ENCODE peak calls at places on chromosomes 12 and 14, in four cellular contexts. A is K562, D is GM12878, M is HepG2. P is an unnamed sample.

GRCh38 chr12:113385282-113385882 is 18.3 kb downstream of the SDS start:
- DNase-seq in M (no peak), D (peak), A (no peak), P (no peak)

GRCh38 chr12:85823436-85824179 is 12.6 kb downstream of the RASSF9 start:
- DNase-seq in A (no peak), M (no peak), D (no peak), P (no peak)

GRCh38 chr12:20917269-20917668 is 106.8 kb downstream of the SLCO1B3 start:
- DNase-seq in A (no peak), D (no peak), M (no peak), P (no peak)

GRCh38 chr12:56299308-56299852 is 750 bp downstream of the CS start:
- DNase-seq in M (no peak), A (peak), D (no peak), P (no peak)

GRCh38 chr14:59688224-59689170 is 111.9 kb upstream of the CCDC175 start:
- DNase-seq in A (peak), D (no peak), M (peak), P (peak)

GRCh38 chr12:49201595-49202295 is 12.9 kb upstream of the TUBA1A start:
- DNase-seq in M (no peak), D (no peak), A (peak), P (no peak)

GRCh38 chr12:52867636-52868035 is 18.8 kb upstream of the KRT78 start:
- DNase-seq in D (no peak), A (no peak), M (no peak), P (no peak)

GRCh38 chr12:22684526-22685118 is 59.7 kb downstream of the ETNK1 start:
- DNase-seq in A (peak), M (peak), D (peak), P (no peak)

GRCh38 chr14:92922883-92923743 is at the start of gene CHGA:
- DNase-seq in D (no peak), A (peak), M (peak), P (peak)

GRCh38 chr12:96889273-96889933 is 17.7 kb upstream of the NEDD1 start:
- DNase-seq in A (no peak), D (no peak), M (no peak), P (no peak)

GRCh38 chr12:46724020-46724419 is 101.8 kb downstream of the SLC38A4 start:
- DNase-seq in D (no peak), M (no peak), A (no peak), P (no peak)

GRCh38 chr14:71399057-71399487 is 491.8 kb downstream of the PCNX1 start:
- DNase-seq in D (peak), M (no peak), A (no peak), P (no peak)

GRCh38 chr14:31894351-31894750 is 182.8 kb upstream of the ARHGAP5 start:
- DNase-seq in D (no peak), M (no peak), A (peak), P (no peak)

GRCh38 chr14:106813477-106813823 is 1287.1 kb downstream of the TMEM121 start:
- DNase-seq in D (no peak), M (no peak), A (no peak), P (no peak)

GRCh38 chr12:12718853-12719252 is 1.7 kb downstream of the CDKN1B start:
- DNase-seq in M (no peak), A (no peak), D (no peak), P (no peak)

GRCh38 chr12:62435337-62436163 is 31.1 kb upstream of the MON2 start:
- DNase-seq in M (peak), D (no peak), A (peak), P (peak)

GRCh38 chr14:41404121-41404520 is 202.6 kb upstream of the LRFN5 start:
- DNase-seq in D (no peak), M (no peak), A (no peak), P (no peak)

GRCh38 chr14:94423465-94424056 is 29.0 kb downstream of the SERPINA11 start:
- DNase-seq in M (peak), D (peak), A (peak), P (peak)

GRCh38 chr12:59396941-59397340 is 198.9 kb upstream of the SLC16A7 start:
- DNase-seq in M (no peak), D (no peak), A (no peak), P (no peak)

GRCh38 chr14:77044776-77045569 is 16.5 kb upstream of the IRF2BPL start:
- DNase-seq in M (peak), D (no peak), A (no peak), P (no peak)

GRCh38 chr14:52283099-52283498 is 15.6 kb downstream of the PTGDR start:
- DNase-seq in A (no peak), D (no peak), M (no peak), P (no peak)

GRCh38 chr12:49838973-49839633 is 3.8 kb downstream of the BCDIN3D start:
- DNase-seq in A (peak), D (no peak), M (peak), P (no peak)

GRCh38 chr14:67417633-67418032 is 5.7 kb upstream of the PLEK2 start:
- DNase-seq in M (no peak), A (no peak), D (no peak), P (no peak)

GRCh38 chr14:24699052-24699451 is 65.1 kb upstream of the GZMB start:
- DNase-seq in A (no peak), M (no peak), D (no peak), P (no peak)

GRCh38 chr14:21913759-21914158 is 240.1 kb upstream of the OR4E1 start:
- DNase-seq in M (peak), A (peak), D (peak), P (peak)

GRCh38 chr12:62331306-62331705 is 71.1 kb downstream of the USP15 start:
- DNase-seq in A (no peak), D (no peak), M (no peak), P (no peak)

GRCh38 chr14:76613616-76614015 is 147.7 kb upstream of the VASH1 start:
- DNase-seq in D (no peak), A (no peak), M (no peak), P (no peak)

GRCh38 chr12:42482086-42482819 is 107.3 kb downstream of the PRICKLE1 start:
- DNase-seq in M (peak), A (no peak), D (no peak), P (no peak)

GRCh38 chr12:124174949-124175348 is 119.9 kb upstream of the RFLNA start:
- DNase-seq in D (no peak), A (no peak), M (no peak), P (no peak)

GRCh38 chr14:94026886-94027469 is 838 bp downstream of the OTUB2 start:
- DNase-seq in A (no peak), D (no peak), M (no peak), P (no peak)

GRCh38 chr12:43282106-43282505 is 269.9 kb downstream of the ADAMTS20 start:
- DNase-seq in M (no peak), A (no peak), D (no peak), P (no peak)

GRCh38 chr12:99810718-99811593 is 163.4 kb downstream of the GARIN6 start:
- DNase-seq in D (no peak), A (no peak), M (peak), P (no peak)

GRCh38 chr14:62144863-62145262 is 382.6 kb downstream of the SNAPC1 start:
- DNase-seq in M (no peak), A (no peak), D (no peak), P (no peak)

GRCh38 chr12:91588874-91589454 is 406.3 kb upstream of the DCN start:
- DNase-seq in M (no peak), D (no peak), A (no peak), P (no peak)

GRCh38 chr12:107509421-107509820 is 176.2 kb upstream of the PWP1 start:
- DNase-seq in A (no peak), M (no peak), D (no peak), P (no peak)

GRCh38 chr14:35390577-35391387 is 13.8 kb downstream of the NFKBIA start:
- DNase-seq in A (peak), M (no peak), D (no peak), P (no peak)

GRCh38 chr12:49941556-49942511 is 8.7 kb upstream of the AQP2 start:
- DNase-seq in M (no peak), A (no peak), D (no peak), P (no peak)

DNA sequence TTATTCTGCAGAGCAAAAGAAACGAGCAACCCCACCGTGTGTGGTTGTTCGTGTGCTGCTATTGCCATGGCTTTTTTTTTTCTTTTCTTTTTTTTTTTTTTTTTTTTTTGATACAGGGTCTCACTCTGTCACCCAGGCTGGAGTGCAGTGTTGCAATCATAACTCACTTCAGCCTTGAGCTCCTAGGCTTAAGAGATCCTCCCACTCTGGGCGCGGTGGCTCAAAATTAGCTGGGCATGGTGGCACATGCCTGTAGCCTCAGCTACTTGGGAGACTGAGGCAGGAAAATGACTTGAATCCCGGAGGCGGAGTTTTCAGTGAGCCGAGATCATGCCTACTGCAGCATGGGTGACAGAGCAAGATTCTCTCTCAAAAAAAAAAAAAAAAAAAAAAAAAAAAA is 144.2 kb downstream of the ESR2 start:
- DNase-seq in A (no peak), M (no peak), D (no peak), P (no peak)
- TF ChIP-seq ATF2 in A (no peak), M (no peak), D (no peak), P (no peak)

DNA sequence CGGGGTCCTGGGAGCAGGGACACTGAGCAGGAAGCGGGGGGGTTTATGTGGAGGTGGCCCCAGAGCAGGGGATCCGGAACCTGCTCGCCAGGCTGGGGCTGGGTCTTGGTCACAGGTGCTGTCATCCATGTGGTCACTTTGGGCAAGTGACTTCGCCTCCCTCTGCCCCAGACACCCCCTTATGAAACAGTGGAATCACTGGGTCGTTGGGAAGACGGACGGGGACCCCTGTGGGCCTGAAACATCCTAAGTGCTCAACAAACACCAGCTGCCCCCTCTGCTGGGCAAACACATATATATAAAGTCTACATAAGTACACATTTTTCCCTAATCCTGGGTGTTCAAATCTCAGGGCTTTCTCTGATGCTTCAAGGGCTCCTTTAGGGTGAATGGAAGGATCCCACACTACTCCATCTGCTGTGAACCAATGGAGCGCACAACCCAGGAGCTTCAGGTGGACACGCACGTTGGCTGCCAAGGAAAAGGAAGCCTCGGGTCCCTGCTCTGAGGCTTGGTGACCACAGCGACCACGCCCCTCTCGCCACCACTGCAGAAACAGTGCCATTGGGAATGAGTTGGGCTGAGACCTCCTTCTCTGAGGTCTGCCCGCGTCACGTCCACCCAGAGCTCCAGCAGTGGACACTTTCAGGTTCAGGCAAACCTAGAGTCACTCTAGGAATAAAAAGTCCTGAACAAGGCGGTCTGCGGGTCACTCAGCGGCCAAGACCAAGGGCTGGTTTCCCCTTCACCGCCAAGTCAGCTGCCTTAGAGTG is 54.6 kb downstream of the CDC42BPB start:
- DNase-seq in M (peak), A (peak), D (no peak), P (no peak)
- TF ChIP-seq ESRRA in M (no peak), A (no peak), D (no peak), P (no peak)

GRCh38 chr14:85487215-85487614 is 42.7 kb upstream of the FLRT2 start:
- DNase-seq in A (no peak), D (no peak), M (no peak), P (no peak)
- TF ChIP-seq ATF2 in A (no peak), D (no peak), M (no peak), P (no peak)

DNA sequence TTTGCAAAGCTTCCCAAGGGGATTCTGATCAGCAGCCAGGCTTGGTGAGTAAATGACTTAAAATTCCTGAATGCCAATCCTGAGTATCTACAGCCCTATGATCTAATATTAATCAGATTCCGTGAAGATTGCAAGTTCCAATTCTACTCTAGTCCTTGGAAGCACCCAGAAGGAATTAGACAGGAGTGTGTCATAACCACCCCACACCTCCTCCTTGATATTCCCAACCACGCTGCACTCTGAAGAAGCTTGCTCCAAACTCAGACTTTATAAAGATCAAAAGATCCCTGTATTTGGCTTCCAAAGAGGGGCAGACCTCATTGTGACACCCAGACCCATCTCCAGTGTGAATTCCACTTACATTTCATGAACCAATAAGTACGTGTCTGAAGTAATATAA is 306.0 kb downstream of the BCL11B start:
- DNase-seq in D (no peak), A (no peak), M (no peak), P (no peak)
- TF ChIP-seq ESRRA in D (no peak), A (no peak), M (no peak), P (no peak)

DNA sequence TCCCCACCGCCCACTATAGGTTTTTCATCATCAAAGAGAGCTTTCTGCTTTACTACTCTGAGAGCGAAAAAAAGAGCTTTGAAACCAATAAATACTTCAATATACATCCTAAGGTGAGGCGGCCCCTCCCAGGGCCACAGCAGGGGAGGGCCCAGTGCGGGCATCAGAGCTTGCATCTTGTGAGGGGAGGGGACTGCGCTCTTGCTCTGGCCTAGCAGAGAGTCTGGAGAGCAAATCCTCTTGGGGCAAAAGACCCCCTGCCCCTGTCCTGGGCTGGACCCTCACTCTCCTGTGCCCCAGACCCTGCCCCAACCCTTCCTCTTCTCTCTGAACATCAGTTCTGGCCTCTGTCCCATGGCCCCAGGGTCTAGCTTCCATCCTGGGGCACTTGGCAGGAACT is 15.6 kb downstream of the PLEKHD1 start:
- DNase-seq in D (no peak), M (no peak), A (no peak), P (no peak)
- TF ChIP-seq ATF2 in D (no peak), M (no peak), A (no peak), P (no peak)

GRCh38 chr12:116295327-116296263 is 18.1 kb upstream of the MED13L start:
- DNase-seq in D (no peak), A (no peak), M (no peak), P (no peak)
- TF ChIP-seq ESRRA in D (no peak), A (no peak), M (no peak), P (no peak)

DNA sequence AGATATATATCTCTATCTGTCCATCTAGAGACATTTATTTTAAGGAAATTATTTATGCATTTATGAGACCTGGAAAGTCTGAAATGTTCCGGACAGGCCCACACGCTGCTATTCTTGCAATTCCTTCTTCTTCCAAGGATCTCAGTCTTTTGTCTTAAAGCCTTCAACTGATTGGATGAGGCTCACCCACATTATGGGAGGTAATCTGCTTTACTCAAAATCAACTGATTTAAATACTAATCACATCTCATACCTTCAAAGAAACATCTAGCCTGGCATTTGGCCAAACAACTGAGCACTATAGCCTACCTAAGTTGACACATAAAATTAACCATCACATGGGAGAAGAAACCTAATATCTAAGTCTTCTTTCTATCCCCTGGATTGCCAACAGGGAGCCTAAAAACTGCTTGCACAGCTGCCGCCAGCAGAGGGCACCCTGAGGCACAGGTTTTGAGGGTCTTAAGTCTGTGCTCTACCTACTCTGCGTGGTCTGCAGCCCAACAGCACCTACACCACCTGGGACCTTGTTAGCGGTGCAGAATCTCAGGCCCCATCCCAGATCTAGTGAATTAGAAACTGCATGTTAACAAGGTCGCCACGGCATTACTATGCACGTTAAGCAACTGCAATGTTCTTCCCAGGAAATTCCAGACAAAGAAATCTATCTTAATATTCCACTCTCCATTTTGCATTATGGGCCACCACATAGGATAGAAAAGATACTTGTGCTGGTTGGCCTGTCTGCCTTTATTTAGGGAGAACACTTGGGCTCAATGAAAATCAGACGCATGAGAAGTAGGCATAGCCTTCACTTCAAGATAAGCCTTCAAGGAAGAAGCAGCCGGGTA is 249.7 kb downstream of the FOXG1 start:
- DNase-seq in D (no peak), A (peak), M (peak), P (peak)
- TF ChIP-seq ATF2 in D (no peak), A (no peak), M (peak), P (no peak)

P was measured in WTC11.